ENCODE peak calls at places on chromosomes 7 and 10, in ten cellular contexts. One of them, this sample, is unnamed.

GRCh38 chr10:130181858-130182257 is 45.7 kb downstream of the GLRX3 start:
- DNase-seq in WTC11: no peak
- DNase-seq in endodermal cell: peak
- DNase-seq in AG04450: no peak
- DNase-seq in MM.1S: no peak
- DNase-seq in NCI-H1105: no peak
- DNase-seq in glutamatergic neuron: no peak
- DNase-seq in OCI-M1: no peak
- DNase-seq in LoVo: no peak
- DNase-seq in activated T-cell treated with anti-CD3 and anti-CD28 coated beads, Interleukin-2, amount 50 U/mL, for 48 hours: no peak
- DNase-seq in this sample: no peak

GRCh38 chr7:35029311-35029710 is 8.0 kb downstream of the DPY19L1 start:
- DNase-seq in NCI-H1105: no peak
- DNase-seq in glutamatergic neuron: no peak
- DNase-seq in WTC11: no peak
- DNase-seq in OCI-M1: no peak
- DNase-seq in MM.1S: no peak
- DNase-seq in activated T-cell treated with anti-CD3 and anti-CD28 coated beads, Interleukin-2, amount 50 U/mL, for 48 hours: no peak
- DNase-seq in AG04450: no peak
- DNase-seq in endodermal cell: no peak
- DNase-seq in LoVo: no peak
- DNase-seq in this sample: no peak

GRCh38 chr10:128186959-128187787 is 61.0 kb upstream of the MKI67 start:
- DNase-seq in glutamatergic neuron: no peak
- DNase-seq in NCI-H1105: no peak
- DNase-seq in MM.1S: peak
- DNase-seq in activated T-cell treated with anti-CD3 and anti-CD28 coated beads, Interleukin-2, amount 50 U/mL, for 48 hours: peak
- DNase-seq in endodermal cell: no peak
- DNase-seq in WTC11: no peak
- DNase-seq in AG04450: no peak
- DNase-seq in LoVo: no peak
- DNase-seq in OCI-M1: no peak
- DNase-seq in this sample: no peak

GRCh38 chr7:138137423-138138171 is 61.3 kb downstream of the AKR1D1 start:
- DNase-seq in WTC11: no peak
- DNase-seq in activated T-cell treated with anti-CD3 and anti-CD28 coated beads, Interleukin-2, amount 50 U/mL, for 48 hours: no peak
- DNase-seq in glutamatergic neuron: no peak
- DNase-seq in NCI-H1105: no peak
- DNase-seq in AG04450: no peak
- DNase-seq in LoVo: no peak
- DNase-seq in endodermal cell: no peak
- DNase-seq in MM.1S: peak
- DNase-seq in OCI-M1: no peak
- DNase-seq in this sample: no peak

GRCh38 chr7:681551-682307 is 44.8 kb upstream of the DNAAF5 start:
- DNase-seq in glutamatergic neuron: no peak
- DNase-seq in activated T-cell treated with anti-CD3 and anti-CD28 coated beads, Interleukin-2, amount 50 U/mL, for 48 hours: no peak
- DNase-seq in AG04450: no peak
- DNase-seq in OCI-M1: no peak
- DNase-seq in MM.1S: no peak
- DNase-seq in NCI-H1105: no peak
- DNase-seq in LoVo: no peak
- DNase-seq in WTC11: no peak
- DNase-seq in endodermal cell: peak
- DNase-seq in this sample: no peak

GRCh38 chr10:48400850-48401220 is 94.4 kb downstream of the MAPK8 start:
- DNase-seq in glutamatergic neuron: no peak
- DNase-seq in AG04450: no peak
- DNase-seq in endodermal cell: no peak
- DNase-seq in LoVo: no peak
- DNase-seq in NCI-H1105: no peak
- DNase-seq in OCI-M1: no peak
- DNase-seq in MM.1S: no peak
- DNase-seq in activated T-cell treated with anti-CD3 and anti-CD28 coated beads, Interleukin-2, amount 50 U/mL, for 48 hours: no peak
- DNase-seq in WTC11: no peak
- DNase-seq in this sample: no peak

GRCh38 chr7:19530261-19530660 is 178.6 kb downstream of the POLR1F start:
- DNase-seq in LoVo: no peak
- DNase-seq in WTC11: no peak
- DNase-seq in endodermal cell: no peak
- DNase-seq in MM.1S: no peak
- DNase-seq in AG04450: no peak
- DNase-seq in OCI-M1: no peak
- DNase-seq in activated T-cell treated with anti-CD3 and anti-CD28 coated beads, Interleukin-2, amount 50 U/mL, for 48 hours: no peak
- DNase-seq in glutamatergic neuron: no peak
- DNase-seq in NCI-H1105: no peak
- DNase-seq in this sample: no peak

GRCh38 chr10:119022846-119023552 is 6.5 kb upstream of the NANOS1 start:
- DNase-seq in AG04450: no peak
- DNase-seq in glutamatergic neuron: no peak
- DNase-seq in NCI-H1105: no peak
- DNase-seq in activated T-cell treated with anti-CD3 and anti-CD28 coated beads, Interleukin-2, amount 50 U/mL, for 48 hours: no peak
- DNase-seq in LoVo: no peak
- DNase-seq in endodermal cell: peak
- DNase-seq in OCI-M1: no peak
- DNase-seq in WTC11: no peak
- DNase-seq in MM.1S: no peak
- DNase-seq in this sample: peak

GRCh38 chr7:16698200-16698910 is 52.4 kb downstream of the BZW2 start:
- DNase-seq in WTC11: no peak
- DNase-seq in OCI-M1: no peak
- DNase-seq in LoVo: no peak
- DNase-seq in NCI-H1105: no peak
- DNase-seq in activated T-cell treated with anti-CD3 and anti-CD28 coated beads, Interleukin-2, amount 50 U/mL, for 48 hours: no peak
- DNase-seq in glutamatergic neuron: no peak
- DNase-seq in MM.1S: no peak
- DNase-seq in AG04450: no peak
- DNase-seq in endodermal cell: no peak
- DNase-seq in this sample: no peak

GRCh38 chr7:56291-56913 is 136.0 kb upstream of the FAM20C start:
- DNase-seq in LoVo: no peak
- DNase-seq in NCI-H1105: no peak
- DNase-seq in MM.1S: no peak
- DNase-seq in AG04450: no peak
- DNase-seq in WTC11: no peak
- DNase-seq in endodermal cell: peak
- DNase-seq in activated T-cell treated with anti-CD3 and anti-CD28 coated beads, Interleukin-2, amount 50 U/mL, for 48 hours: no peak
- DNase-seq in OCI-M1: no peak
- DNase-seq in glutamatergic neuron: no peak
- DNase-seq in this sample: no peak

GRCh38 chr10:62740885-62741284 is 63.6 kb upstream of the ADO start:
- DNase-seq in activated T-cell treated with anti-CD3 and anti-CD28 coated beads, Interleukin-2, amount 50 U/mL, for 48 hours: no peak
- DNase-seq in WTC11: no peak
- DNase-seq in OCI-M1: no peak
- DNase-seq in NCI-H1105: no peak
- DNase-seq in glutamatergic neuron: no peak
- DNase-seq in endodermal cell: no peak
- DNase-seq in AG04450: no peak
- DNase-seq in MM.1S: no peak
- DNase-seq in LoVo: no peak
- DNase-seq in this sample: no peak

GRCh38 chr10:13120786-13121499 is 21.0 kb downstream of the OPTN start:
- DNase-seq in MM.1S: no peak
- DNase-seq in glutamatergic neuron: no peak
- DNase-seq in activated T-cell treated with anti-CD3 and anti-CD28 coated beads, Interleukin-2, amount 50 U/mL, for 48 hours: no peak
- DNase-seq in AG04450: no peak
- DNase-seq in WTC11: no peak
- DNase-seq in LoVo: no peak
- DNase-seq in OCI-M1: peak
- DNase-seq in endodermal cell: peak
- DNase-seq in NCI-H1105: no peak
- DNase-seq in this sample: no peak

GRCh38 chr7:134946260-134946659 is 40.0 kb upstream of the AGBL3 start:
- DNase-seq in AG04450: no peak
- DNase-seq in LoVo: no peak
- DNase-seq in WTC11: no peak
- DNase-seq in MM.1S: no peak
- DNase-seq in activated T-cell treated with anti-CD3 and anti-CD28 coated beads, Interleukin-2, amount 50 U/mL, for 48 hours: no peak
- DNase-seq in glutamatergic neuron: no peak
- DNase-seq in endodermal cell: no peak
- DNase-seq in NCI-H1105: no peak
- DNase-seq in OCI-M1: no peak
- DNase-seq in this sample: no peak

GRCh38 chr10:59831658-59832503 is 74.5 kb downstream of the CCDC6 start:
- DNase-seq in AG04450: no peak
- DNase-seq in OCI-M1: peak
- DNase-seq in NCI-H1105: no peak
- DNase-seq in MM.1S: no peak
- DNase-seq in endodermal cell: no peak
- DNase-seq in glutamatergic neuron: no peak
- DNase-seq in activated T-cell treated with anti-CD3 and anti-CD28 coated beads, Interleukin-2, amount 50 U/mL, for 48 hours: no peak
- DNase-seq in LoVo: no peak
- DNase-seq in WTC11: no peak
- DNase-seq in this sample: no peak

GRCh38 chr10:12720217-12720981 is 281.1 kb downstream of the CCDC3 start:
- DNase-seq in OCI-M1: peak
- DNase-seq in LoVo: peak
- DNase-seq in WTC11: no peak
- DNase-seq in endodermal cell: peak
- DNase-seq in activated T-cell treated with anti-CD3 and anti-CD28 coated beads, Interleukin-2, amount 50 U/mL, for 48 hours: peak
- DNase-seq in NCI-H1105: peak
- DNase-seq in glutamatergic neuron: no peak
- DNase-seq in AG04450: peak
- DNase-seq in MM.1S: no peak
- DNase-seq in this sample: peak

GRCh38 chr10:43809211-43809930 is 160.7 kb upstream of the ZNF32 start:
- DNase-seq in AG04450: peak
- DNase-seq in activated T-cell treated with anti-CD3 and anti-CD28 coated beads, Interleukin-2, amount 50 U/mL, for 48 hours: no peak
- DNase-seq in endodermal cell: peak
- DNase-seq in LoVo: no peak
- DNase-seq in OCI-M1: no peak
- DNase-seq in MM.1S: no peak
- DNase-seq in glutamatergic neuron: no peak
- DNase-seq in NCI-H1105: no peak
- DNase-seq in WTC11: no peak
- DNase-seq in this sample: no peak